ENCODE peak calls at places on chromosomes 3 and 15, in six cellular contexts. C is mesenchymal stem cell, Z is neuronal stem cell, B is H9, M is H1, E is trophoblast cell. T is an unnamed sample.
A peak's percentile ranks its signal among the peaks of the same experiment; 100 is the strongest.

GRCh38 chr3:12229896-12230295 is 59.0 kb upstream of the PPARG start:
- DNase-seq in Z (no peak), M (no peak), B (no peak), C (no peak), E (peak; percentile 73), T (no peak)

GRCh38 chr3:47852604-47853397 is 49.9 kb downstream of the DHX30 start:
- DNase-seq in E (no peak), Z (no peak), C (no peak), M (no peak), B (no peak), T (no peak)

GRCh38 chr3:112351823-112352222 is 18.9 kb downstream of the CD200 start:
- DNase-seq in M (no peak), B (no peak), E (no peak), C (no peak), Z (no peak), T (no peak)

GRCh38 chr3:165775824-165776223 is 61.4 kb downstream of the BCHE start:
- DNase-seq in E (no peak), Z (no peak), M (no peak), C (no peak), B (no peak), T (no peak)

GRCh38 chr3:38555149-38555840 is 59.2 kb downstream of the EXOG start:
- DNase-seq in C (no peak), B (peak; percentile 4), Z (no peak), M (no peak), E (no peak), T (no peak)

GRCh38 chr15:24898715-24899278 is 56.0 kb upstream of the SNRPN start:
- DNase-seq in M (peak; percentile 34), C (no peak), Z (peak; percentile 29), B (peak; percentile 81), E (no peak), T (no peak)

GRCh38 chr3:18080198-18080689 is 337.8 kb upstream of the TBC1D5 start:
- DNase-seq in Z (no peak), M (no peak), E (no peak), C (peak; percentile 16), B (no peak), T (peak; percentile 37)

GRCh38 chr3:10983219-10983916 is 9.2 kb upstream of the SLC6A1 start:
- DNase-seq in Z (peak; percentile 49), M (no peak), E (peak; percentile 82), B (peak; percentile 63), C (peak; percentile 22), T (peak; percentile 17)

GRCh38 chr3:196620228-196620627 is 19.3 kb upstream of the NRROS start:
- DNase-seq in E (peak; percentile 28), C (peak; percentile 94), Z (peak; percentile 29), B (no peak), M (no peak), T (no peak)

GRCh38 chr3:69997486-69998307 is 1.8 kb upstream of the SAMMSON start:
- DNase-seq in Z (no peak), C (peak; percentile 25), B (no peak), M (no peak), E (no peak), T (no peak)

GRCh38 chr15:97124790-97125189 is 794.3 kb downstream of the NR2F2 start:
- DNase-seq in B (no peak), C (no peak), E (no peak), M (no peak), Z (no peak), T (no peak)

GRCh38 chr3:1774597-1774996 is 324.1 kb upstream of the CNTN4 start:
- DNase-seq in B (no peak), M (no peak), C (no peak), E (no peak), Z (no peak), T (no peak)

GRCh38 chr15:60591491-60592385 is 112.8 kb upstream of the ICE2 start:
- DNase-seq in B (peak; percentile 61), C (peak; percentile 36), Z (peak; percentile 57), E (peak; percentile 29), M (no peak), T (no peak)

GRCh38 chr3:31533169-31533870 is 595 bp downstream of the STT3B start:
- DNase-seq in Z (peak; percentile 32), C (peak; percentile 49), B (peak; percentile 40), M (no peak), E (peak; percentile 52), T (peak; percentile 1)

GRCh38 chr3:31531992-31532586 is 636 bp upstream of the STT3B start:
- DNase-seq in C (peak; percentile 99), M (peak; percentile 98), Z (peak; percentile 98), B (peak; percentile 99), E (peak; percentile 99), T (peak; percentile 98)

GRCh38 chr3:31531465-31531991 is 1.2 kb upstream of the STT3B start:
- DNase-seq in B (no peak), Z (no peak), E (no peak), C (no peak), M (no peak), T (peak; percentile 12)

GRCh38 chr3:31532587-31533168 is at the start of gene STT3B:
- DNase-seq in Z (no peak), M (peak; percentile 33), B (peak; percentile 78), C (peak; percentile 89), E (peak; percentile 73), T (peak; percentile 75)

GRCh38 chr3:31530039-31530983 is 2.4 kb upstream of the STT3B start:
- DNase-seq in E (no peak), B (no peak), C (no peak), Z (no peak), M (no peak), T (no peak)
- H2AFZ ChIP-seq in E (no peak overlapping the region), B (no peak overlapping the region), C (no peak overlapping the region), Z (no peak overlapping the region), M (no peak overlapping the region), T (no peak overlapping the region)

GRCh38 chr15:64892850-64893403 is 18.8 kb upstream of the ANKDD1A start:
- DNase-seq in Z (no peak), C (no peak), E (no peak), B (peak; percentile 21), M (no peak), T (no peak)

GRCh38 chr15:64895285-64896065 is 16.2 kb upstream of the ANKDD1A start:
- DNase-seq in B (no peak), M (no peak), E (no peak), C (peak; percentile 89), Z (no peak), T (peak; percentile 65)

GRCh38 chr15:64896371-64897069 is 15.2 kb upstream of the ANKDD1A start:
- DNase-seq in C (no peak), M (no peak), B (no peak), Z (no peak), E (no peak), T (no peak)

GRCh38 chr15:64893481-64894394 is 18.0 kb upstream of the ANKDD1A start:
- DNase-seq in C (peak; percentile 95), B (peak; percentile 99), M (peak; percentile 96), E (peak; percentile 64), Z (peak; percentile 95), T (peak; percentile 93)

GRCh38 chr15:64894395-64895056 is 17.2 kb upstream of the ANKDD1A start:
- DNase-seq in C (no peak), Z (no peak), M (no peak), E (no peak), B (peak; percentile 75), T (no peak)
- H3K14ac ChIP-seq in C (no peak overlapping the region), Z (no peak overlapping the region), M (no peak overlapping the region), E (peak overlapping the region; percentile 66), B (no peak overlapping the region), T (peak overlapping the region; percentile 93)

GRCh38 chr3:120450261-120450913 is 405 bp downstream of the FSTL1 start:
- DNase-seq in E (peak; percentile 52), B (no peak), Z (peak; percentile 24), M (no peak), C (peak; percentile 70), T (no peak)
- H2AFZ ChIP-seq in E (peak overlapping the region; percentile 94), B (no peak overlapping the region), Z (peak overlapping the region; percentile 92), M (no peak overlapping the region), C (peak overlapping the region; percentile 30), T (peak overlapping the region; percentile 97)

DNA sequence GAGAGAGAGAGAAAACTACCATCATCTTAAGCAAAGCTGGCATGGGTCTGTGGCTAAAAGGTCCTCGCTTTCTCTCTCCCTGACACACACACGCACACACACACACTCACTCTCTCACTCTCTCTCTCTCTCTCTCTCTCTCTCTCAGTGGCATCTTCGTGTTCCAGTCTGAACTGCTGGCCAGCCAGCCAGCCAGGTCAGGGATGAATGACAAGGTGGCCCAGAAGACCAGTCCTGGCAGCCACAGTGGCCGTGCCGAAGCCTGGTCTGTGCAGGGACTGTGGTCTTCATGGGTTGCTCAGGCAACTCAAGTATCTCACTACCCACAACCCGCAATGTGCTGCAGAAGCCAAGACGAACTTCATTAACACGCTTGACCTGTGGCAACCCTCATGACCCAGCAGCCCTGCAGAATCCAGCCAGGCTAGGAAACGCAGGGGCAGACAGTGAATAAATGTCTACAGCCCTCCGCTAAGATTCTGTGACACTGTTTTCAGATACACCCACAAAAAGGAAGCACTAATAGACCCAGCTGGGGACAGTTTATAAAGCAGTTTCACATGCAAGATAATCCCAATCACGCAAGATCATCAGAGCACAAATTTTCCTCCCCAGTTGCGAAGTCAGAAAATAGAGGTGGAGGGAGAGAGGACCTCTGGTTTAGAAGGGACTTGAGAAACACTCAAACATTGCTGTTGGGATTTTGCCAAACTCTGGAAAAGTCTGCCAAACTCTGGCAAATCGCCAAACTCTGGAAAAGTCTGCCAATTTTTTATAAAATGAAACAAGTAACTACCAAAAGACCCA is 66.4 kb downstream of the XXYLT1 start:
- DNase-seq in Z (peak; percentile 26), C (peak; percentile 92), M (no peak), E (peak; percentile 58), B (no peak), T (no peak)
- H3K14ac ChIP-seq in Z (peak overlapping the region; percentile 42), C (no peak overlapping the region), M (no peak overlapping the region), E (no peak overlapping the region), B (no peak overlapping the region), T (peak overlapping the region; percentile 15)

DNA sequence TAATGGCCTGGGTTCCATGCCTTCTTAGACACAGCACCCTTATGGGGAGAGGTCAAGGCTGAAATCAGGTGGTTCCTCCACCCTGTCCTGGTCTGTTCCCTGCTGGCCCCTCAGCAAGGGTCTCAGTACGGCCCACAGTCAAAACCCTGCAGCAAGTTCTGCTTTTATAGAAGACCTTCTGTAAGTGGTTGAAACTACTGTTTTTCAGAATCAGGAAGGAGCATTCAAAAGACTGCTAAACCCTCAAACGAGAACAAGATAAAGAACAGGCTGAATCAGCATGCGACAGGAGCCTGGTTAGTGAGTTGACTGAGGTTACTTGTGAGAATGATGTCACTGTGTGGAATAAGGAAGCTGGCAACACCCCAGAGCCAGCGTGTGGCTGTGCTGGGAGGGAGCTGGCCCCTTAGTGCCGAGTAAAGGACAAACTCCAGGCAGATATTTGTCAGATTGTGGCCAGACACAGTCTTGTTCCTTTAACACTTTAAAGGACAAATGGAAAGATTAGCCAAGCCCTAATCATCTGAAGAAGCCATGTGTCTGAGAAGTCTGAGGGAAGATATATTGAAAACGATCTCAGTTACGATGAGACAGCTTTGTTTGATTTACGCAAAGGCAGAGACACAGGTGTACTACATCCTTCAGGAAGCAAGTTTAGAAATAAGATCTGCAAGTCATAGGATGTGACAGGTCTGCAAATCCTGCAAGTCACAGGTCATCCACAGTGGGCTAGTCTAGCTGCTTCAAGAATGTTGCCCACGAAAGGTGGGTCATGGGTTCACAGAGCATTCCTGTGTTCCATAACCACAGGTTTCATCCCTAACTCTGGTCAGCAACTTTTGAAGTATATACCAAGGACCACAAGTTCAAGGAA is 54.0 kb downstream of the B3GNT5 start:
- DNase-seq in E (peak; percentile 39), Z (no peak), B (no peak), C (peak; percentile 87), M (no peak), T (peak; percentile 62)
- H2AFZ ChIP-seq in E (no peak overlapping the region), Z (peak overlapping the region; percentile 38), B (no peak overlapping the region), C (no peak overlapping the region), M (no peak overlapping the region), T (no peak overlapping the region)